ENCODE peak calls at places on chromosome 22, in five cellular contexts. P is uterus, F is cardiac muscle cell, A is H9, W is ovary. G is an unnamed sample.

GRCh38 chr22:44658371-44658953 is 43.5 kb upstream of the PRR5 start:
- DNase-seq in F (peak; percentile 96), P (peak; percentile 45), A (peak; percentile 33), W (no peak), G (peak; percentile 77)

GRCh38 chr22:42716221-42716620 is 4.4 kb downstream of the A4GALT start:
- DNase-seq in A (no peak), P (no peak), W (no peak), F (no peak), G (no peak)

GRCh38 chr22:42932857-42933782 is 76.0 kb upstream of the ARFGAP3 start:
- DNase-seq in F (no peak), P (no peak), W (no peak), A (no peak), G (peak; percentile 61)

GRCh38 chr22:35582861-35583670 is 34.1 kb downstream of the MB start:
- DNase-seq in F (peak; percentile 73), P (peak; percentile 64), A (peak; percentile 73), W (peak; percentile 57), G (peak; percentile 58)

GRCh38 chr22:19992481-19992911 is 24.1 kb downstream of the ARVCF start:
- DNase-seq in W (peak; percentile 10), F (no peak), A (no peak), P (no peak), G (no peak)

GRCh38 chr22:50274311-50274710 is 4.1 kb upstream of the MAPK11 start:
- DNase-seq in P (no peak), W (no peak), A (no peak), F (peak; percentile 70), G (peak; percentile 71)

GRCh38 chr22:37675930-37676571 is 615 bp downstream of the LGALS1 start:
- DNase-seq in F (peak; percentile 45), W (peak; percentile 76), P (peak; percentile 55), A (no peak), G (peak; percentile 50)

GRCh38 chr22:19048531-19048930 is 73.7 kb downstream of the DGCR2 start:
- DNase-seq in A (no peak), P (no peak), F (no peak), W (no peak), G (no peak)

GRCh38 chr22:35921777-35922176 is 106.8 kb downstream of the RBFOX2 start:
- DNase-seq in A (peak; percentile 69), W (peak; percentile 51), F (peak; percentile 93), P (peak; percentile 60), G (peak; percentile 68)

GRCh38 chr22:44026066-44026629 is 2.0 kb downstream of the PARVB start:
- DNase-seq in A (no peak), W (no peak), F (no peak), P (no peak), G (no peak)

GRCh38 chr22:50506611-50507420 is 686 bp downstream of the LMF2 start:
- DNase-seq in P (peak; percentile 42), A (peak; percentile 44), F (no peak), W (peak; percentile 74), G (no peak)

GRCh38 chr22:19798825-19799224 is 38.2 kb downstream of the TBX1 start:
- DNase-seq in P (no peak), W (no peak), A (no peak), F (no peak), G (no peak)

GRCh38 chr22:19194751-19195536 is 16.4 kb upstream of the SLC25A1 start:
- DNase-seq in A (no peak), P (no peak), W (no peak), F (no peak), G (no peak)

GRCh38 chr22:49633010-49633324 is 194.7 kb downstream of the BRD1 start:
- DNase-seq in W (no peak), P (no peak), A (no peak), F (no peak), G (no peak)

GRCh38 chr22:48279465-48279765 is 1517.0 kb downstream of the TBC1D22A start:
- DNase-seq in A (no peak), F (no peak), W (no peak), P (no peak), G (no peak)

GRCh38 chr22:33515733-33516297 is 404.5 kb downstream of the LARGE1 start:
- DNase-seq in F (no peak), A (no peak), W (peak; percentile 51), P (no peak), G (peak; percentile 45)

GRCh38 chr22:19933328-19934241 is 8.0 kb upstream of the COMT start:
- DNase-seq in A (no peak), P (no peak), W (no peak), F (no peak), G (no peak)

GRCh38 chr22:33853200-33854097 is 66.8 kb downstream of the LARGE1 start:
- DNase-seq in W (peak; percentile 59), F (peak; percentile 67), A (peak; percentile 51), P (peak; percentile 48), G (peak; percentile 77)

GRCh38 chr22:43000441-43001175 is 14.3 kb downstream of the PACSIN2 start:
- DNase-seq in W (no peak), A (no peak), P (no peak), F (peak; percentile 40), G (no peak)

GRCh38 chr22:47129902-47130301 is 367.5 kb downstream of the TBC1D22A start:
- DNase-seq in W (no peak), F (no peak), P (no peak), A (no peak), G (no peak)

GRCh38 chr22:46626911-46627805 is 7.0 kb downstream of the GRAMD4 start:
- DNase-seq in F (no peak), W (no peak), P (no peak), A (peak; percentile 94), G (no peak)

GRCh38 chr22:37681001-37681424 is 5.1 kb upstream of the NOL12 start:
- DNase-seq in A (no peak), W (no peak), F (no peak), P (no peak), G (no peak)

GRCh38 chr22:43750751-43751150 is 61.4 kb downstream of the EFCAB6 start:
- DNase-seq in A (no peak), P (no peak), F (no peak), W (no peak), G (peak; percentile 24)

GRCh38 chr22:35342390-35342789 is 38.5 kb upstream of the HMOX1 start:
- DNase-seq in P (no peak), A (no peak), F (no peak), W (no peak), G (no peak)

GRCh38 chr22:26545827-26546226 is 33.6 kb upstream of the TFIP11 start:
- DNase-seq in P (no peak), A (no peak), W (no peak), F (no peak), G (peak; percentile 53)

GRCh38 chr22:26546282-26546681 is 34.0 kb upstream of the TFIP11 start:
- DNase-seq in F (no peak), W (no peak), P (no peak), A (no peak), G (peak; percentile 94)

GRCh38 chr22:26544489-26544888 is 32.2 kb upstream of the TFIP11 start:
- DNase-seq in W (no peak), P (no peak), A (no peak), F (no peak), G (peak; percentile 36)

GRCh38 chr22:26547426-26547825 is 35.2 kb upstream of the TFIP11 start:
- DNase-seq in P (no peak), A (no peak), W (no peak), F (no peak), G (no peak)

GRCh38 chr22:26545385-26545784 is 33.1 kb upstream of the TFIP11 start:
- DNase-seq in W (no peak), F (no peak), A (no peak), P (no peak), G (no peak)
- H3K27ac ChIP-seq in W (no peak overlapping the region), F (no peak overlapping the region), A (no peak overlapping the region), P (no peak overlapping the region), G (peak overlapping the region; percentile 86)

DNA sequence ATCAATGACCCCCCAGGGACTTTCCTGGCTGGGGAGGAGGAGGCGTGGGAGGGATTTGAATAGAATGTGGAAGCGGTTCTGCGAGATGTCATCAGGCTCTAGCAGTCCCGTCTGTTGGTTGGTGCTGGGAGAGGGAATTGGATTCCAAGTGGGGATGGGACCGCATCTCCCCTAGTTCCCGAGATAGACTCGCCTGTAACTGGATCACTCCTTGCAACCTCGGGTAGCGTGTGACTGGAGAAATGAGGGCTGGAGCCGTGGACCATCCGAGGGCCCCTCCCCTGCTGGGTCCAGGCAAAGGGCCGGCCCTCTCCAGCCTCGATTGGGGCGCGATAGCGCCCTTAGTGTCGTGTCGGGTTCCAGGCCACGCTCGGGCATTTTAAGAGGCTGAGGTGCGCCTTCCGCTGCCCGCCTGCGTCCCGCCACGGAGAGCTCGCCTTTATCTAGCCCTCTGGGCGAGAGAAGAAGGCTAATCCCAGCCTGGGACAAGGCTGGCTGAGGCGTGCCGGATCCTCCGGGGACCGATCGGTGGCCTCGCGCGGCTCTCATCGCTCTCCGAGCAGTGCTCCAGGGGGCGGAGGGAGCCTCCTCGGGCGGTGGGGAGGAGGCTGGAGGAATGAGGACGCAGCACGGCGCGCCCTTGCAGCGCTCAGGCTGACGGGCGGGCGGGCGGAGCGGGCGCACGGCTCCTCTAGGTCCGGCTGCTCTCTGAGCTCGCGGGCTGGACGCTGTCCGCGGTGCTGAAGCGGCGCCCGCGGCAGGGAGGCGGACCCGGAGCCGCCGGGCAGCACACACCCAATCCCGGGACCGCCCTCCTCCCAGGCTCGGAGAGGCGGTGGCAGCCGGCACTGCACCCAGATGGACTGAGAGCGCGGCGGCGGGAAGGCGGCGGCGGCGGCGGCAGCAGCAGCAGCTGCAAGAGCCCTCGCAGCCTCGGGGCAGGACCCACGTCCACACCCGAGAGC is 107.8 kb downstream of the OSBP2 start:
- DNase-seq in A (peak; percentile 94), P (peak; percentile 79), F (peak; percentile 96), W (peak; percentile 82), G (peak; percentile 91)
- TF ChIP-seq CTCF in A (peak; percentile 39), P (peak; percentile 62), F (peak; percentile 19), W (peak; percentile 51), G (peak; percentile 75)

DNA sequence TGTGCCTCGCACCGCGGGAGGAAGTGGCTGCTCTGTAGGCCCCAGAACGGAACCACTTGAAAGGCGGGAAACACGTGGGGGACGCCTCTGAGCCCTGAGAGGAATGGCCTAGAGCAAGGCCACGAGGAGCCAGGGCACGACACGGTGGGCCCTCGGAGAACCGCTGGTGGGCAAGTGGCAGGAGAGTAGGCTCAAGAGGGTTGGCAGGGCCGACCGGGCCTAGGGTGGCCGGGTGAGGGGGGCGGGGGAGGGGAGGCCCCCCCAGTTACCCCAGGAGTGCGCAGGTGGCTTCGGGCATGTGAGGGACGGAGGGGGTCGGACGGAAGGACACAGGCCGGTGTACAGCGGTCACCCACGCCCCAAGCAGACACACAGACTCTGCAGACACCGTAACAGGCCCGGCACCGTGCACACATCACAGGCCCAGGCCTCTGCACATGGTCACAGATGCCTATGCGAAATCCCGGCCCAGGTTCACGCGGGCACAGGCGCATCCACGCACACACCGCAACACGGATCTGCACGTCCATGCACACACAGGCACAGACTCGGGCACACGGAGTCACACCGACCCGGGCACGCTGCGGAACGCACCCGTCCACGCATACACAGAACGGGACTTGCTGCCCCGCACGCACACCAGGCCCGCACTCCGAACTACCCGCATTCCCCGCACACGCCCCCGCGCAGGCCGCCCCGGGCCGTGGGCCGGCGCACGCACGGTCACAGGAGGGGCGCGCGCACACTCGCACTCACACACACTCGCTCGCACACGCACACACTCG is at the start of gene MGAT3:
- DNase-seq in F (no peak), A (no peak), W (no peak), P (no peak), G (no peak)
- H3K4me1 ChIP-seq in F (peaks cover 10% of the 10 kb centered on the region), A (peaks cover 2% of the 10 kb centered on the region), W (no peaks in the 10 kb centered on the region), P (no peaks in the 10 kb centered on the region), G (peaks cover 9% of the 10 kb centered on the region)

DNA sequence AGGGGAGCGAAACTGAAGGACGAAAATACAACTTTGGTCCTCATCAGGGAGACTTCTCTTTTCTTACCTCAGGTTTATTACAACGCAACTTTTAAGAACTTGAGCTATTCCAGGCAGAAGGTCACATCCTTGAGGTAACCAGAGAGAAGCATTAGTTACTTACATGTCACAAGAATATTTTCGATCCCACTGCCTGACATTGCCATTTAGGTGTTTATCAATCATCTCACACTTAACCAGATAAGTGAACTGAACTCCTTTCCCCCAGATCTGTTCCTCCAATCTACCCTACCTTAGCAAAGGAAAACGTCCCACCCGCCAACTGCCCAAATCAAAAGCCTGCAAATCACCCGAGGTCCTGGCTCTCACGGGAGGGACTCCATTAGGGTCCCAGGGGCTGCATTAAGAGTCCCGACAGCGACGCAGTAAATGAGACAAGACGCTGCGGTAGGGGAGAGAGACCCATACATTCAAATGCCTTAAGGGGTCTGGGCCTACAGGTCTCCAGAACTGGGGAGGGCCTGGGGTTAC is 734 bp downstream of the ZNF280B start:
- DNase-seq in F (no peak), A (no peak), P (no peak), W (no peak), G (no peak)
- H3K27ac ChIP-seq in F (no peak overlapping the region), A (no peak overlapping the region), P (no peak overlapping the region), W (no peak overlapping the region), G (no peak overlapping the region)

G was measured in thyroid gland.